ENCODE peak calls at places on chromosome 7, in seven cellular contexts. One of them, this sample, is unnamed.

GRCh38 chr7:17298840-17299476 is 506 bp downstream of the AHR start:
- DNase-seq in IMR-90: peak; percentile 12
- DNase-seq in H1: peak; percentile 78
- DNase-seq in mesendoderm: peak; percentile 38
- DNase-seq in H9: peak; percentile 43
- DNase-seq in neuronal stem cell: peak; percentile 20
- DNase-seq in trophoblast cell: peak; percentile 63
- DNase-seq in this sample: peak; percentile 43

GRCh38 chr7:102044984-102045673 is 227.7 kb downstream of the CUX1 start:
- DNase-seq in IMR-90: peak; percentile 93
- DNase-seq in H1: no peak
- DNase-seq in mesendoderm: no peak
- DNase-seq in H9: no peak
- DNase-seq in neuronal stem cell: no peak
- DNase-seq in trophoblast cell: no peak
- DNase-seq in this sample: no peak

GRCh38 chr7:118040562-118040961 is 143.4 kb upstream of the LSM8 start:
- DNase-seq in IMR-90: no peak
- DNase-seq in H1: no peak
- DNase-seq in mesendoderm: no peak
- DNase-seq in H9: no peak
- DNase-seq in neuronal stem cell: no peak
- DNase-seq in trophoblast cell: no peak
- DNase-seq in this sample: no peak

GRCh38 chr7:45180084-45180986 is 22.7 kb downstream of the RAMP3 start:
- DNase-seq in IMR-90: no peak
- DNase-seq in H1: no peak
- DNase-seq in mesendoderm: no peak
- DNase-seq in H9: peak; percentile 21
- DNase-seq in neuronal stem cell: no peak
- DNase-seq in trophoblast cell: no peak
- DNase-seq in this sample: no peak

GRCh38 chr7:47404005-47404404 is 177.9 kb downstream of the TNS3 start:
- DNase-seq in IMR-90: peak; percentile 53
- DNase-seq in H1: no peak
- DNase-seq in mesendoderm: no peak
- DNase-seq in H9: no peak
- DNase-seq in neuronal stem cell: no peak
- DNase-seq in trophoblast cell: no peak
- DNase-seq in this sample: no peak

GRCh38 chr7:27134392-27134791 is 3.8 kb upstream of the HOXA4 start:
- DNase-seq in IMR-90: peak; percentile 97
- DNase-seq in H1: no peak
- DNase-seq in mesendoderm: no peak
- DNase-seq in H9: no peak
- DNase-seq in neuronal stem cell: no peak
- DNase-seq in trophoblast cell: peak; percentile 19
- DNase-seq in this sample: peak; percentile 49

GRCh38 chr7:136509466-136509865 is 359.0 kb upstream of the CHRM2 start:
- DNase-seq in IMR-90: no peak
- DNase-seq in H1: no peak
- DNase-seq in mesendoderm: no peak
- DNase-seq in H9: no peak
- DNase-seq in neuronal stem cell: no peak
- DNase-seq in trophoblast cell: no peak
- DNase-seq in this sample: no peak

GRCh38 chr7:101164071-101164840 is 1.1 kb downstream of the VGF start:
- DNase-seq in IMR-90: peak; percentile 65
- DNase-seq in H1: peak; percentile 85
- DNase-seq in mesendoderm: peak; percentile 77
- DNase-seq in H9: peak; percentile 82
- DNase-seq in neuronal stem cell: no peak
- DNase-seq in trophoblast cell: peak; percentile 75
- DNase-seq in this sample: peak; percentile 79

GRCh38 chr7:130390486-130390885 is 10.2 kb downstream of the CPA1 start:
- DNase-seq in IMR-90: no peak
- DNase-seq in H1: peak; percentile 2
- DNase-seq in mesendoderm: no peak
- DNase-seq in H9: no peak
- DNase-seq in neuronal stem cell: no peak
- DNase-seq in trophoblast cell: no peak
- DNase-seq in this sample: no peak

GRCh38 chr7:38629621-38630020 is 1.6 kb downstream of the AMPH start:
- DNase-seq in IMR-90: peak; percentile 4
- DNase-seq in H1: no peak
- DNase-seq in mesendoderm: no peak
- DNase-seq in H9: no peak
- DNase-seq in neuronal stem cell: no peak
- DNase-seq in trophoblast cell: no peak
- DNase-seq in this sample: no peak

GRCh38 chr7:28103984-28104628 is 76.5 kb downstream of the JAZF1 start:
- DNase-seq in IMR-90: no peak
- DNase-seq in H1: no peak
- DNase-seq in mesendoderm: no peak
- DNase-seq in H9: no peak
- DNase-seq in neuronal stem cell: no peak
- DNase-seq in trophoblast cell: peak; percentile 86
- DNase-seq in this sample: no peak

GRCh38 chr7:132575336-132575986 is 809 bp downstream of the PLXNA4 start:
- DNase-seq in IMR-90: peak; percentile 18
- DNase-seq in H1: peak; percentile 68
- DNase-seq in mesendoderm: peak; percentile 70
- DNase-seq in H9: peak; percentile 59
- DNase-seq in neuronal stem cell: no peak
- DNase-seq in trophoblast cell: no peak
- DNase-seq in this sample: peak; percentile 29

GRCh38 chr7:20085086-20085485 is 132.1 kb downstream of the MACC1 start:
- DNase-seq in IMR-90: no peak
- DNase-seq in H1: no peak
- DNase-seq in mesendoderm: no peak
- DNase-seq in H9: no peak
- DNase-seq in neuronal stem cell: no peak
- DNase-seq in trophoblast cell: no peak
- DNase-seq in this sample: peak; percentile 81

GRCh38 chr7:83648464-83649241 is at the start of gene SEMA3E:
- DNase-seq in IMR-90: peak; percentile 35
- DNase-seq in H1: peak; percentile 54
- DNase-seq in mesendoderm: peak; percentile 96
- DNase-seq in H9: peak; percentile 65
- DNase-seq in neuronal stem cell: peak; percentile 33
- DNase-seq in trophoblast cell: peak; percentile 51
- DNase-seq in this sample: peak; percentile 83

GRCh38 chr7:27147211-27148030 is at the start of gene HOXA6:
- DNase-seq in IMR-90: peak; percentile 67
- DNase-seq in H1: peak; percentile 56
- DNase-seq in mesendoderm: no peak
- DNase-seq in H9: peak; percentile 53
- DNase-seq in neuronal stem cell: no peak
- DNase-seq in trophoblast cell: no peak
- DNase-seq in this sample: no peak

GRCh38 chr7:28354601-28355062 is 57.7 kb upstream of the CREB5 start:
- DNase-seq in IMR-90: peak; percentile 99
- DNase-seq in H1: no peak
- DNase-seq in mesendoderm: no peak
- DNase-seq in H9: no peak
- DNase-seq in neuronal stem cell: no peak
- DNase-seq in trophoblast cell: no peak
- DNase-seq in this sample: peak; percentile 79

GRCh38 chr7:33039257-33039904 is 23.2 kb downstream of the NT5C3A start:
- DNase-seq in IMR-90: no peak
- DNase-seq in H1: no peak
- DNase-seq in mesendoderm: no peak
- DNase-seq in H9: no peak
- DNase-seq in neuronal stem cell: no peak
- DNase-seq in trophoblast cell: no peak
- DNase-seq in this sample: peak; percentile 59

GRCh38 chr7:25846722-25847121 is 305.3 kb upstream of the NFE2L3 start:
- DNase-seq in IMR-90: peak; percentile 79
- DNase-seq in H1: no peak
- DNase-seq in mesendoderm: no peak
- DNase-seq in H9: no peak
- DNase-seq in neuronal stem cell: no peak
- DNase-seq in trophoblast cell: peak; percentile 21
- DNase-seq in this sample: peak; percentile 90

GRCh38 chr7:110941385-110941784 is 149.5 kb upstream of the LRRN3 start:
- DNase-seq in IMR-90: no peak
- DNase-seq in H1: no peak
- DNase-seq in mesendoderm: no peak
- DNase-seq in H9: no peak
- DNase-seq in neuronal stem cell: no peak
- DNase-seq in trophoblast cell: no peak
- DNase-seq in this sample: no peak

GRCh38 chr7:47739301-47739870 is 157.5 kb upstream of the TNS3 start:
- DNase-seq in IMR-90: no peak
- DNase-seq in H1: no peak
- DNase-seq in mesendoderm: no peak
- DNase-seq in H9: no peak
- DNase-seq in neuronal stem cell: no peak
- DNase-seq in trophoblast cell: no peak
- DNase-seq in this sample: no peak

GRCh38 chr7:17773289-17773626 is 167.0 kb downstream of the SNX13 start:
- DNase-seq in IMR-90: peak; percentile 93
- DNase-seq in H1: no peak
- DNase-seq in mesendoderm: no peak
- DNase-seq in H9: no peak
- DNase-seq in neuronal stem cell: no peak
- DNase-seq in trophoblast cell: peak; percentile 55
- DNase-seq in this sample: peak; percentile 96

DNA sequence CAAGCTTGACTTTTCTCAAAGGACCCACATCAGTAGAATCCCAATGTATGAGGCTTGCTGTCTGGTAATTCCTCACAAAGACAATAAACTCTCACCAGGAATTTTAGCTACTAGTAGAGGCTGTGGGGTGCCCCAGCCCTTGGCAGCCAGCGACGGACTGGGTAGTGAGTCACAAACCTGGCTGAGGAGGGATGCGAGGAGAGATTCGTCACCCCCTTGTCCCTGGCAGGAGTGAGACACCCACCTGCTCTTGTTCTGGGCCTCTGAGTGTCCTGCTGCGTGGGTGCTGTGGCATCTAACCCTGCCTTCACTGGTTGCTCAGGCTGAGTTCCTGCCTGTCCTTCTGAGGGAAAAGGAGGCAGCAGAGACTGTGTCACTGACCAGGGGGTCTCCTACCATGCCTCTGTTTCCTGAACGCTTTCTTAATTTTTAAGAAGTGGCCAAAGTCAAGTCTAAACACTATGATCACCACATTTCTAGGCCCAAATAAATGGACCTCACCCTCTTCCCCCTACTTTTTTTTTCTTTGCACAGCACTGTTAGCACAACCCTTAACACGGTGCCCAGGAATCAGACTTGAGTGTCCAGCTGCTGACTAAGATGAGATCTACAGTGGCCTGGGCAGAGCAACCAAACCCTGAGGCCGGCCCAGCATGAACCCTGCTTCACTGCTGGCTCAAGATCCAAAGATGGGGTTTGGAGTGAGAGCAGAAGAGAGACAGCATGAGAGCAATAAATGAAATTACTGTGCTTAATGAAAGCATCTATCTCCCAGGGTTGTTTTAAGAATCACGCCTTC is 146.4 kb downstream of the ANLN start:
- DNase-seq in IMR-90: no peak
- DNase-seq in H1: no peak
- DNase-seq in mesendoderm: no peak
- DNase-seq in H9: no peak
- DNase-seq in neuronal stem cell: no peak
- DNase-seq in trophoblast cell: no peak
- DNase-seq in this sample: no peak
- H2BK5ac ChIP-seq in IMR-90: no peak overlapping the region
- H2BK5ac ChIP-seq in H1: no peak overlapping the region
- H2BK5ac ChIP-seq in mesendoderm: no peak overlapping the region
- H2BK5ac ChIP-seq in H9: no peak overlapping the region
- H2BK5ac ChIP-seq in neuronal stem cell: no peak overlapping the region
- H2BK5ac ChIP-seq in trophoblast cell: no peak overlapping the region
- H2BK5ac ChIP-seq in this sample: no peak overlapping the region

GRCh38 chr7:55411844-55412243 is 46.7 kb downstream of the LANCL2 start:
- DNase-seq in IMR-90: no peak
- DNase-seq in H1: no peak
- DNase-seq in mesendoderm: no peak
- DNase-seq in H9: no peak
- DNase-seq in neuronal stem cell: no peak
- DNase-seq in trophoblast cell: no peak
- DNase-seq in this sample: no peak

GRCh38 chr7:55413442-55413841 is 48.3 kb downstream of the LANCL2 start:
- DNase-seq in IMR-90: no peak
- DNase-seq in H1: no peak
- DNase-seq in mesendoderm: no peak
- DNase-seq in H9: no peak
- DNase-seq in neuronal stem cell: no peak
- DNase-seq in trophoblast cell: no peak
- DNase-seq in this sample: no peak

GRCh38 chr7:55410641-55411239 is 45.6 kb downstream of the LANCL2 start:
- DNase-seq in IMR-90: no peak
- DNase-seq in H1: no peak
- DNase-seq in mesendoderm: no peak
- DNase-seq in H9: no peak
- DNase-seq in neuronal stem cell: no peak
- DNase-seq in trophoblast cell: no peak
- DNase-seq in this sample: no peak

GRCh38 chr7:55420535-55420934 is 55.4 kb downstream of the LANCL2 start:
- DNase-seq in IMR-90: peak; percentile 65
- DNase-seq in H1: no peak
- DNase-seq in mesendoderm: no peak
- DNase-seq in H9: no peak
- DNase-seq in neuronal stem cell: no peak
- DNase-seq in trophoblast cell: no peak
- DNase-seq in this sample: peak; percentile 47

GRCh38 chr7:55415173-55415778 is 50.1 kb downstream of the LANCL2 start:
- DNase-seq in IMR-90: peak; percentile 65
- DNase-seq in H1: peak; percentile 91
- DNase-seq in mesendoderm: peak; percentile 79
- DNase-seq in H9: peak; percentile 75
- DNase-seq in neuronal stem cell: peak; percentile 74
- DNase-seq in trophoblast cell: peak; percentile 94
- DNase-seq in this sample: peak; percentile 75
- H3K4me2 ChIP-seq in IMR-90: no peak overlapping the region
- H3K4me2 ChIP-seq in H1: no peak overlapping the region
- H3K4me2 ChIP-seq in mesendoderm: no peak overlapping the region
- H3K4me2 ChIP-seq in H9: no peak overlapping the region
- H3K4me2 ChIP-seq in neuronal stem cell: no peak overlapping the region
- H3K4me2 ChIP-seq in trophoblast cell: no peak overlapping the region
- H3K4me2 ChIP-seq in this sample: no peak overlapping the region

DNA sequence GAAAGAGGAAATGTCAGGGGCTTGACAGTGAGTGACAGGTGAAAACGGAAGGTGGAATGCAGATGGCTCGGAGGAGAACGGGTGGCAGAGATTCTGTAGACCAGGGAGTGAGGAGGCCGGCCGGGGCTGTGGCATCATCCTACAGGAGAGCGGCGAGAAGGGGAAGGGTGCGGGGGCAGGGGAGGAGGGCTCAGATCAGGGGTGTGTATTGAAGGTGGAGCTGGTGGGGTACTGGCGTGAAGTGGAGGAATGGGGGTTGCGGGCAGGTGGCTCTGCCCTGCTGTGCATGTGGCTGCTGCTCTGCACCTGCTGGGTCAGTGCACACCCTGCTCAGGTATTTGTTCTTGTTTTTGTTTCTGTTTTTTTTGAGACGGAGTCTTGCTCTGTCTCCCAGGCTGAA is 470.8 kb upstream of the FOXK1 start:
- DNase-seq in IMR-90: no peak
- DNase-seq in H1: no peak
- DNase-seq in mesendoderm: no peak
- DNase-seq in H9: no peak
- DNase-seq in neuronal stem cell: no peak
- DNase-seq in trophoblast cell: no peak
- DNase-seq in this sample: no peak
- H2BK5ac ChIP-seq in IMR-90: no peak overlapping the region
- H2BK5ac ChIP-seq in H1: no peak overlapping the region
- H2BK5ac ChIP-seq in mesendoderm: no peak overlapping the region
- H2BK5ac ChIP-seq in H9: no peak overlapping the region
- H2BK5ac ChIP-seq in neuronal stem cell: no peak overlapping the region
- H2BK5ac ChIP-seq in trophoblast cell: no peak overlapping the region
- H2BK5ac ChIP-seq in this sample: no peak overlapping the region

GRCh38 chr7:115799430-115799829 is 231.1 kb downstream of the TFEC start:
- DNase-seq in IMR-90: no peak
- DNase-seq in H1: no peak
- DNase-seq in mesendoderm: no peak
- DNase-seq in H9: no peak
- DNase-seq in neuronal stem cell: no peak
- DNase-seq in trophoblast cell: no peak
- DNase-seq in this sample: no peak
- H3K4me2 ChIP-seq in IMR-90: no peak overlapping the region
- H3K4me2 ChIP-seq in H1: no peak overlapping the region
- H3K4me2 ChIP-seq in mesendoderm: no peak overlapping the region
- H3K4me2 ChIP-seq in H9: no peak overlapping the region
- H3K4me2 ChIP-seq in neuronal stem cell: no peak overlapping the region
- H3K4me2 ChIP-seq in trophoblast cell: no peak overlapping the region
- H3K4me2 ChIP-seq in this sample: no peak overlapping the region

This sample was measured in mesenchymal stem cell.